ENCODE peak calls at places on chromosomes 5 and 9, in eight cellular contexts. P is brain microvascular endothelial cell, A is NCI-H2081, C is iris pigment epithelial cell, B is H7, F is NCI-H460, I is IMR-90, G is astrocyte. W is an unnamed sample.

GRCh38 chr5:107887181-107887580 is 216.4 kb upstream of the EFNA5 start:
- DNase-seq in P (no peak), A (no peak), C (no peak), B (no peak), F (no peak), I (no peak), G (no peak), W (no peak)

GRCh38 chr9:35406183-35406959 is 83.5 kb upstream of the RUSC2 start:
- DNase-seq in P (no peak), A (no peak), C (peak; percentile 34), B (peak; percentile 94), F (no peak), I (no peak), G (no peak), W (no peak)

GRCh38 chr5:65085181-65085580 is 316.5 kb downstream of the CWC27 start:
- DNase-seq in P (no peak), A (no peak), C (no peak), B (no peak), F (no peak), I (no peak), G (no peak), W (no peak)

GRCh38 chr5:152838241-152838786 is 433.2 kb upstream of the NMUR2 start:
- DNase-seq in P (no peak), A (no peak), C (no peak), B (no peak), F (no peak), I (no peak), G (no peak), W (no peak)

GRCh38 chr5:149381986-149382338 is 2.9 kb upstream of the IL17B start:
- DNase-seq in P (peak; percentile 66), A (peak; percentile 13), C (peak; percentile 59), B (peak; percentile 95), F (peak; percentile 65), I (peak; percentile 66), G (no peak), W (peak; percentile 60)

GRCh38 chr9:87685871-87686519 is 39.9 kb upstream of the CTSL start:
- DNase-seq in P (peak; percentile 5), A (no peak), C (peak; percentile 49), B (no peak), F (no peak), I (peak; percentile 27), G (no peak), W (no peak)

GRCh38 chr5:162289489-162289888 is 221.9 kb downstream of the GABRG2 start:
- DNase-seq in P (no peak), A (no peak), C (no peak), B (no peak), F (no peak), I (no peak), G (no peak), W (no peak)

GRCh38 chr9:83199240-83199639 is 136.3 kb upstream of the RASEF start:
- DNase-seq in P (peak; percentile 67), A (peak; percentile 38), C (peak; percentile 53), B (no peak), F (peak; percentile 50), I (peak; percentile 25), G (peak; percentile 27), W (no peak)

GRCh38 chr9:18059043-18059442 is 414.9 kb upstream of the ADAMTSL1 start:
- DNase-seq in P (no peak), A (no peak), C (no peak), B (no peak), F (no peak), I (no peak), G (no peak), W (no peak)

GRCh38 chr5:166699616-166700015 is 1591.8 kb upstream of the WWC1 start:
- DNase-seq in P (no peak), A (no peak), C (no peak), B (no peak), F (no peak), I (no peak), G (no peak), W (no peak)

GRCh38 chr9:82320566-82320965 is 332.0 kb downstream of the SPATA31D1 start:
- DNase-seq in P (peak; percentile 25), A (no peak), C (peak; percentile 24), B (no peak), F (no peak), I (peak; percentile 19), G (peak; percentile 29), W (no peak)

GRCh38 chr5:8683528-8683927 is 814.6 kb downstream of the MTRR start:
- DNase-seq in P (no peak), A (peak; percentile 74), C (peak; percentile 12), B (no peak), F (no peak), I (no peak), G (no peak), W (no peak)

GRCh38 chr5:173326501-173326960 is 1.7 kb downstream of the STC2 start:
- DNase-seq in P (peak; percentile 79), A (no peak), C (peak; percentile 89), B (peak; percentile 63), F (no peak), I (peak; percentile 92), G (peak; percentile 91), W (no peak)

GRCh38 chr5:157025093-157025698 is 33.7 kb downstream of the HAVCR1 start:
- DNase-seq in P (no peak), A (no peak), C (no peak), B (no peak), F (no peak), I (no peak), G (no peak), W (no peak)

GRCh38 chr5:74201334-74202081 is 439.0 kb downstream of the ENC1 start:
- DNase-seq in P (peak; percentile 42), A (peak; percentile 26), C (peak; percentile 41), B (no peak), F (no peak), I (peak; percentile 51), G (peak; percentile 76), W (no peak)

GRCh38 chr5:156326718-156327259 is at the start of gene SGCD:
- DNase-seq in P (peak; percentile 26), A (no peak), C (peak; percentile 36), B (peak; percentile 7), F (no peak), I (peak; percentile 90), G (peak; percentile 86), W (no peak)

GRCh38 chr5:111694183-111694582 is 62.8 kb downstream of the NREP start:
- DNase-seq in P (peak; percentile 11), A (no peak), C (peak; percentile 93), B (no peak), F (no peak), I (peak; percentile 75), G (peak; percentile 30), W (no peak)

GRCh38 chr9:124885551-124885950 is 23.6 kb downstream of the ARPC5L start:
- DNase-seq in P (no peak), A (no peak), C (no peak), B (no peak), F (no peak), I (no peak), G (no peak), W (no peak)

GRCh38 chr5:178387061-178387855 is 154.7 kb upstream of the PHYKPL start:
- DNase-seq in P (no peak), A (no peak), C (no peak), B (peak; percentile 52), F (no peak), I (no peak), G (no peak), W (no peak)

GRCh38 chr9:136856078-136856474 is 3.9 kb downstream of the MAMDC4 start:
- DNase-seq in P (no peak), A (no peak), C (no peak), B (peak; percentile 55), F (no peak), I (no peak), G (no peak), W (no peak)

GRCh38 chr5:76544268-76544926 is 78.8 kb downstream of the F2RL2 start:
- DNase-seq in P (peak; percentile 39), A (no peak), C (peak; percentile 67), B (peak; percentile 48), F (peak; percentile 5), I (peak; percentile 13), G (peak; percentile 30), W (peak; percentile 82)

W was measured in T-helper 1 cell.